ENCODE peak calls at places on chromosomes 16 and 17, in ten cellular contexts. One of them, this sample, is unnamed.

GRCh38 chr16:75080205-75081029 is 36.2 kb downstream of the LDHD start:
- DNase-seq in aorta: no peak
- DNase-seq in HAP-1: no peak
- DNase-seq in heart left ventricle: no peak
- DNase-seq in adrenal gland: no peak
- DNase-seq in thoracic aorta: no peak
- DNase-seq in neural progenitor cell: no peak
- DNase-seq in GM23338: no peak
- DNase-seq in CD4-positive, CD25-positive, alpha-beta regulatory T cell: no peak
- DNase-seq in ascending aorta: no peak
- DNase-seq in this sample: no peak

GRCh38 chr17:27565874-27566672 is 64.9 kb upstream of the LGALS9 start:
- DNase-seq in aorta: no peak
- DNase-seq in HAP-1: no peak
- DNase-seq in heart left ventricle: no peak
- DNase-seq in adrenal gland: no peak
- DNase-seq in thoracic aorta: no peak
- DNase-seq in neural progenitor cell: no peak
- DNase-seq in GM23338: no peak
- DNase-seq in CD4-positive, CD25-positive, alpha-beta regulatory T cell: no peak
- DNase-seq in ascending aorta: no peak
- DNase-seq in this sample: no peak

GRCh38 chr16:35744716-35745115 is 2285.3 kb downstream of the TP53TG3F start:
- DNase-seq in aorta: no peak
- DNase-seq in HAP-1: no peak
- DNase-seq in heart left ventricle: no peak
- DNase-seq in adrenal gland: no peak
- DNase-seq in thoracic aorta: no peak
- DNase-seq in neural progenitor cell: no peak
- DNase-seq in GM23338: no peak
- DNase-seq in CD4-positive, CD25-positive, alpha-beta regulatory T cell: no peak
- DNase-seq in ascending aorta: no peak
- DNase-seq in this sample: no peak

GRCh38 chr17:30720013-30720471 is 104.5 kb downstream of the CRLF3 start:
- DNase-seq in aorta: peak; percentile 51
- DNase-seq in HAP-1: no peak
- DNase-seq in heart left ventricle: peak; percentile 16
- DNase-seq in adrenal gland: no peak
- DNase-seq in thoracic aorta: no peak
- DNase-seq in neural progenitor cell: no peak
- DNase-seq in GM23338: no peak
- DNase-seq in CD4-positive, CD25-positive, alpha-beta regulatory T cell: no peak
- DNase-seq in ascending aorta: peak; percentile 53
- DNase-seq in this sample: no peak

GRCh38 chr17:43533699-43534098 is 12.4 kb downstream of the ETV4 start:
- DNase-seq in aorta: peak; percentile 51
- DNase-seq in HAP-1: no peak
- DNase-seq in heart left ventricle: no peak
- DNase-seq in adrenal gland: no peak
- DNase-seq in thoracic aorta: no peak
- DNase-seq in neural progenitor cell: no peak
- DNase-seq in GM23338: no peak
- DNase-seq in CD4-positive, CD25-positive, alpha-beta regulatory T cell: no peak
- DNase-seq in ascending aorta: no peak
- DNase-seq in this sample: no peak

GRCh38 chr17:47660064-47660492 is 10.4 kb downstream of the KPNB1 start:
- DNase-seq in aorta: no peak
- DNase-seq in HAP-1: no peak
- DNase-seq in heart left ventricle: no peak
- DNase-seq in adrenal gland: no peak
- DNase-seq in thoracic aorta: no peak
- DNase-seq in neural progenitor cell: no peak
- DNase-seq in GM23338: no peak
- DNase-seq in CD4-positive, CD25-positive, alpha-beta regulatory T cell: peak; percentile 72
- DNase-seq in ascending aorta: no peak
- DNase-seq in this sample: no peak

GRCh38 chr16:70777973-70778406 is 23.0 kb downstream of the VAC14 start:
- DNase-seq in aorta: peak; percentile 42
- DNase-seq in HAP-1: no peak
- DNase-seq in heart left ventricle: no peak
- DNase-seq in adrenal gland: no peak
- DNase-seq in thoracic aorta: no peak
- DNase-seq in neural progenitor cell: no peak
- DNase-seq in GM23338: no peak
- DNase-seq in CD4-positive, CD25-positive, alpha-beta regulatory T cell: no peak
- DNase-seq in ascending aorta: no peak
- DNase-seq in this sample: peak; percentile 74

GRCh38 chr17:34886831-34887230 is 74.4 kb downstream of the CCT6B start:
- DNase-seq in aorta: no peak
- DNase-seq in HAP-1: no peak
- DNase-seq in heart left ventricle: no peak
- DNase-seq in adrenal gland: no peak
- DNase-seq in thoracic aorta: no peak
- DNase-seq in neural progenitor cell: no peak
- DNase-seq in GM23338: no peak
- DNase-seq in CD4-positive, CD25-positive, alpha-beta regulatory T cell: no peak
- DNase-seq in ascending aorta: no peak
- DNase-seq in this sample: no peak

DNA sequence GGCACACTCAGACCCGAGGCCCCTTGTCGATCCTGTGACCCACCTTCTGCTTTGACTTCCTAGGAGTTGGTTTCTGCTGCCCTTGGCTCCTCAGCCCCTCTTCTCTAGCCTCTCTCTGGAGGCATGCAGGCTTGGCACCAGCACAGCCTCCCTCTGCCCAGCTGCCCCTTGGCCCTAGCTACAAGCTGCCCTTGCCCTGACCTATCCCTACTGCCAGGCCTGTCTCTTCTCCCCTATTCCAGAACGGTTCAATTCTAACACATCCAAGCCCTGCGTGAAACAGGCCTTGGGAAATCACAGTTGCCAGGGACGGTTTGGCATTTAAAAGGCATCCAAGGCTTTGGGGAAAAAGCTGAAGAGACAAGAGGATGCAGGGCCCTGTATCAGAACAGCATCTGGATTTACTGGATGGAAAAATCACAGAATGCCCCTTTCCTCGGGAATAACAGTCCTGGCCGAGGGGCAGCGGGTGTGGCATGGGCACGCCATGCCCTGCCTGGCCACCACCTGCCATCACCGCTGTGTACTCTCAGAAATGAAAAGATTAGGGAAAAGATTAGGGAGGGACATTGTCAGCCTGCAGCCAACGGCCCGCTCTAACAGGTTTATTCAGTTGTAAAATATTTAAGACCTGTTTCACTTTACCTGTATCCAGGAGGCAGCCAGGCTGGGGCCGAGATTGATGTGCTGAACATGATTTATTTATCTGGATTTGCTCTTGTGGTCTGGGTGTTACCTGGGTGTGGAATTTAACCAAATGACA is 15.8 kb downstream of the RAI1 start:
- DNase-seq in aorta: no peak
- DNase-seq in HAP-1: no peak
- DNase-seq in heart left ventricle: no peak
- DNase-seq in adrenal gland: no peak
- DNase-seq in thoracic aorta: no peak
- DNase-seq in neural progenitor cell: no peak
- DNase-seq in GM23338: no peak
- DNase-seq in CD4-positive, CD25-positive, alpha-beta regulatory T cell: no peak
- DNase-seq in ascending aorta: no peak
- DNase-seq in this sample: no peak
- H3K36me3 ChIP-seq in aorta: no peaks in the 10 kb centered on the region
- H3K36me3 ChIP-seq in HAP-1: peaks cover 3% of the 10 kb centered on the region
- H3K36me3 ChIP-seq in heart left ventricle: no peaks in the 10 kb centered on the region
- H3K36me3 ChIP-seq in adrenal gland: no peaks in the 10 kb centered on the region
- H3K36me3 ChIP-seq in thoracic aorta: no peaks in the 10 kb centered on the region
- H3K36me3 ChIP-seq in neural progenitor cell: no peaks in the 10 kb centered on the region
- H3K36me3 ChIP-seq in GM23338: no peaks in the 10 kb centered on the region
- H3K36me3 ChIP-seq in CD4-positive, CD25-positive, alpha-beta regulatory T cell: no peaks in the 10 kb centered on the region
- H3K36me3 ChIP-seq in ascending aorta: no peaks in the 10 kb centered on the region
- H3K36me3 ChIP-seq in this sample: no peaks in the 10 kb centered on the region

GRCh38 chr16:12215302-12216105 is 239.0 kb downstream of the SNX29 start:
- DNase-seq in aorta: no peak
- DNase-seq in HAP-1: no peak
- DNase-seq in heart left ventricle: no peak
- DNase-seq in adrenal gland: no peak
- DNase-seq in thoracic aorta: no peak
- DNase-seq in neural progenitor cell: peak; percentile 71
- DNase-seq in GM23338: peak; percentile 77
- DNase-seq in CD4-positive, CD25-positive, alpha-beta regulatory T cell: no peak
- DNase-seq in ascending aorta: no peak
- DNase-seq in this sample: peak; percentile 19

GRCh38 chr16:12219992-12220391 is 243.5 kb downstream of the SNX29 start:
- DNase-seq in aorta: no peak
- DNase-seq in HAP-1: no peak
- DNase-seq in heart left ventricle: no peak
- DNase-seq in adrenal gland: no peak
- DNase-seq in thoracic aorta: no peak
- DNase-seq in neural progenitor cell: no peak
- DNase-seq in GM23338: no peak
- DNase-seq in CD4-positive, CD25-positive, alpha-beta regulatory T cell: no peak
- DNase-seq in ascending aorta: no peak
- DNase-seq in this sample: no peak

GRCh38 chr16:12214509-12214908 is 238.0 kb downstream of the SNX29 start:
- DNase-seq in aorta: no peak
- DNase-seq in HAP-1: no peak
- DNase-seq in heart left ventricle: no peak
- DNase-seq in adrenal gland: no peak
- DNase-seq in thoracic aorta: no peak
- DNase-seq in neural progenitor cell: peak; percentile 51
- DNase-seq in GM23338: peak; percentile 57
- DNase-seq in CD4-positive, CD25-positive, alpha-beta regulatory T cell: no peak
- DNase-seq in ascending aorta: no peak
- DNase-seq in this sample: no peak

GRCh38 chr16:12220721-12221120 is 244.2 kb downstream of the SNX29 start:
- DNase-seq in aorta: no peak
- DNase-seq in HAP-1: no peak
- DNase-seq in heart left ventricle: no peak
- DNase-seq in adrenal gland: no peak
- DNase-seq in thoracic aorta: no peak
- DNase-seq in neural progenitor cell: no peak
- DNase-seq in GM23338: no peak
- DNase-seq in CD4-positive, CD25-positive, alpha-beta regulatory T cell: no peak
- DNase-seq in ascending aorta: no peak
- DNase-seq in this sample: no peak

GRCh38 chr16:12217341-12217740 is 240.8 kb downstream of the SNX29 start:
- DNase-seq in aorta: no peak
- DNase-seq in HAP-1: no peak
- DNase-seq in heart left ventricle: no peak
- DNase-seq in adrenal gland: no peak
- DNase-seq in thoracic aorta: no peak
- DNase-seq in neural progenitor cell: no peak
- DNase-seq in GM23338: no peak
- DNase-seq in CD4-positive, CD25-positive, alpha-beta regulatory T cell: no peak
- DNase-seq in ascending aorta: no peak
- DNase-seq in this sample: no peak
- H3K4me1 ChIP-seq in aorta: no peaks in the 10 kb centered on the region
- H3K4me1 ChIP-seq in HAP-1: no peaks in the 10 kb centered on the region
- H3K4me1 ChIP-seq in heart left ventricle: no peaks in the 10 kb centered on the region
- H3K4me1 ChIP-seq in adrenal gland: no peaks in the 10 kb centered on the region
- H3K4me1 ChIP-seq in thoracic aorta: no peaks in the 10 kb centered on the region
- H3K4me1 ChIP-seq in neural progenitor cell: peaks cover 24% of the 10 kb centered on the region
- H3K4me1 ChIP-seq in GM23338: peaks cover 19% of the 10 kb centered on the region
- H3K4me1 ChIP-seq in CD4-positive, CD25-positive, alpha-beta regulatory T cell: no peaks in the 10 kb centered on the region
- H3K4me1 ChIP-seq in ascending aorta: no peaks in the 10 kb centered on the region
- H3K4me1 ChIP-seq in this sample: no peaks in the 10 kb centered on the region

GRCh38 chr16:11494433-11494832 is 92.3 kb downstream of the LITAF start:
- DNase-seq in aorta: peak; percentile 66
- DNase-seq in HAP-1: no peak
- DNase-seq in heart left ventricle: no peak
- DNase-seq in adrenal gland: no peak
- DNase-seq in thoracic aorta: no peak
- DNase-seq in neural progenitor cell: no peak
- DNase-seq in GM23338: peak; percentile 45
- DNase-seq in CD4-positive, CD25-positive, alpha-beta regulatory T cell: no peak
- DNase-seq in ascending aorta: no peak
- DNase-seq in this sample: no peak

GRCh38 chr16:11494029-11494428 is 92.7 kb downstream of the LITAF start:
- DNase-seq in aorta: peak; percentile 66
- DNase-seq in HAP-1: no peak
- DNase-seq in heart left ventricle: no peak
- DNase-seq in adrenal gland: no peak
- DNase-seq in thoracic aorta: no peak
- DNase-seq in neural progenitor cell: no peak
- DNase-seq in GM23338: no peak
- DNase-seq in CD4-positive, CD25-positive, alpha-beta regulatory T cell: no peak
- DNase-seq in ascending aorta: no peak
- DNase-seq in this sample: no peak

GRCh38 chr16:11491524-11491923 is 95.2 kb downstream of the LITAF start:
- DNase-seq in aorta: no peak
- DNase-seq in HAP-1: no peak
- DNase-seq in heart left ventricle: no peak
- DNase-seq in adrenal gland: no peak
- DNase-seq in thoracic aorta: no peak
- DNase-seq in neural progenitor cell: no peak
- DNase-seq in GM23338: no peak
- DNase-seq in CD4-positive, CD25-positive, alpha-beta regulatory T cell: no peak
- DNase-seq in ascending aorta: no peak
- DNase-seq in this sample: no peak

GRCh38 chr16:11493531-11493929 is 93.2 kb downstream of the LITAF start:
- DNase-seq in aorta: peak; percentile 75
- DNase-seq in HAP-1: no peak
- DNase-seq in heart left ventricle: no peak
- DNase-seq in adrenal gland: no peak
- DNase-seq in thoracic aorta: no peak
- DNase-seq in neural progenitor cell: no peak
- DNase-seq in GM23338: no peak
- DNase-seq in CD4-positive, CD25-positive, alpha-beta regulatory T cell: no peak
- DNase-seq in ascending aorta: no peak
- DNase-seq in this sample: no peak

GRCh38 chr16:11492808-11493530 is 93.8 kb downstream of the LITAF start:
- DNase-seq in aorta: peak; percentile 11
- DNase-seq in HAP-1: no peak
- DNase-seq in heart left ventricle: no peak
- DNase-seq in adrenal gland: no peak
- DNase-seq in thoracic aorta: no peak
- DNase-seq in neural progenitor cell: no peak
- DNase-seq in GM23338: no peak
- DNase-seq in CD4-positive, CD25-positive, alpha-beta regulatory T cell: no peak
- DNase-seq in ascending aorta: no peak
- DNase-seq in this sample: no peak
- H3K36me3 ChIP-seq in aorta: no peaks in the 10 kb centered on the region
- H3K36me3 ChIP-seq in HAP-1: no peaks in the 10 kb centered on the region
- H3K36me3 ChIP-seq in heart left ventricle: no peaks in the 10 kb centered on the region
- H3K36me3 ChIP-seq in adrenal gland: no peaks in the 10 kb centered on the region
- H3K36me3 ChIP-seq in thoracic aorta: no peaks in the 10 kb centered on the region
- H3K36me3 ChIP-seq in neural progenitor cell: no peaks in the 10 kb centered on the region
- H3K36me3 ChIP-seq in GM23338: no peaks in the 10 kb centered on the region
- H3K36me3 ChIP-seq in CD4-positive, CD25-positive, alpha-beta regulatory T cell: no peaks in the 10 kb centered on the region
- H3K36me3 ChIP-seq in ascending aorta: no peaks in the 10 kb centered on the region
- H3K36me3 ChIP-seq in this sample: no peaks in the 10 kb centered on the region

DNA sequence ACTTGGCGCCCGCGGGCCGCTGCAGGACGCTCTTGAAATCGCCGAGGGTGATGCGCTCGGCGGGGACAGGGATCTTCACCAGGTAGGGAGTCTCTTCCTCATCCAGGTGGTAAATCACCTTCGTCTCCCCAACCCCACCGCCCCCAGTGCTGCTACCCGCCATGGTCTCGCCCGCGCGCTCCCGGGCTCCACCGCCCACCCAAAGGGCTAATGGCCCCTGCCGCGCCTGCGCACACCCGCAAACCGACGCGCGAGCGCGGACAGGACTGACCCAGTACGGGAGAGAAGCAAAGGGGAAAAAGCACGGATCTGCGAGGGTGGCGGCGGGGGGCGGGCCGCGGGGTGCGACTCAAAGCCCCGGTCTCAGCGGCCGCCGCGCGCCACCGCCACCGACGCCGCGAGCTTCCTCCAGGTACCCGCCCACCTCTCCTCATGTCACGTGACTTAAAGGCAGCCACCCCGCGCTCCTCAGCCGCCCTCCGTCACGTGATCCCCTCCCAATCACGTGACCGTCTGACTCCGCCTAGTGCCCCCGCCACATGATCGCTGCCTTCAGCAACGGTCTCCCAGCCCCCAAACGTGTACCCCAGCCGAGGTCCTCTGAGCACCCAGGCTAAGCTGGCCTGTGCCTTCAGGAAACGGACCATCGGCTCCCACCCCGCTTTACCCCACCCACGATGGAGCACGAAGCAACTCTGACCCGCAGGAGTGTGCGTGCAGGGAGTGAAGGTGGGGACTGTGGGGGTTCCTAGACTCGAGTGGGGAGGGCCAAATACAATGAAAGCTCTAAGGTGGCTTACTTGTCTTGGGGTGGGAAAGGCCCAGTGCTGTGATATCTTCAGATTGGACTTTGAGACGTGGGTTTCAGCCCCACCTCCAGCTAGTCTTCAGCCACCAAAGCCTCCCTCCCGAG is at the start of gene DVL2:
- DNase-seq in aorta: peak; percentile 98
- DNase-seq in HAP-1: peak; percentile 97
- DNase-seq in heart left ventricle: peak; percentile 96
- DNase-seq in adrenal gland: peak; percentile 98
- DNase-seq in thoracic aorta: peak; percentile 87
- DNase-seq in neural progenitor cell: peak; percentile 97
- DNase-seq in GM23338: peak; percentile 99
- DNase-seq in CD4-positive, CD25-positive, alpha-beta regulatory T cell: peak; percentile 94
- DNase-seq in ascending aorta: peak; percentile 97
- DNase-seq in this sample: peak; percentile 91
- H3K4me1 ChIP-seq in aorta: no peaks in the 10 kb centered on the region
- H3K4me1 ChIP-seq in HAP-1: peaks cover 16% of the 10 kb centered on the region
- H3K4me1 ChIP-seq in heart left ventricle: peaks cover 19% of the 10 kb centered on the region
- H3K4me1 ChIP-seq in adrenal gland: peaks cover 47% of the 10 kb centered on the region
- H3K4me1 ChIP-seq in thoracic aorta: peaks cover 35% of the 10 kb centered on the region
- H3K4me1 ChIP-seq in neural progenitor cell: peaks cover 13% of the 10 kb centered on the region
- H3K4me1 ChIP-seq in GM23338: peaks cover 21% of the 10 kb centered on the region
- H3K4me1 ChIP-seq in CD4-positive, CD25-positive, alpha-beta regulatory T cell: peaks cover 30% of the 10 kb centered on the region
- H3K4me1 ChIP-seq in ascending aorta: peaks cover 17% of the 10 kb centered on the region
- H3K4me1 ChIP-seq in this sample: no peaks in the 10 kb centered on the region